ENCODE peak calls at places on chromosomes 1 and 21, in ten cellular contexts. One of them, this sample, is unnamed.

GRCh38 chr1:206502813-206503212 is 4.5 kb upstream of the RASSF5 start:
- DNase-seq in fibroblast of the aortic adventitia: peak
- DNase-seq in progenitor cell of endocrine pancreas: no peak
- DNase-seq in BE2C: no peak
- DNase-seq in fibroblast of mammary gland: no peak
- DNase-seq in endothelial cell: no peak
- DNase-seq in OCI-LY7: no peak
- DNase-seq in RWPE1: no peak
- DNase-seq in fibroblast of lung: no peak
- DNase-seq in GM10248: no peak
- DNase-seq in this sample: no peak

GRCh38 chr1:222814536-222815366 is at the start of gene DISP1:
- DNase-seq in progenitor cell of endocrine pancreas: peak
- DNase-seq in RWPE1: peak
- DNase-seq in OCI-LY7: peak
- DNase-seq in endothelial cell: peak
- DNase-seq in GM10248: peak
- DNase-seq in fibroblast of the aortic adventitia: peak
- DNase-seq in fibroblast of mammary gland: peak
- DNase-seq in fibroblast of lung: peak
- DNase-seq in BE2C: peak
- DNase-seq in this sample: peak

GRCh38 chr1:50251592-50252165 is 143.0 kb downstream of the ELAVL4 start:
- DNase-seq in endothelial cell: no peak
- DNase-seq in progenitor cell of endocrine pancreas: no peak
- DNase-seq in fibroblast of mammary gland: no peak
- DNase-seq in fibroblast of lung: no peak
- DNase-seq in BE2C: peak
- DNase-seq in RWPE1: no peak
- DNase-seq in GM10248: peak
- DNase-seq in fibroblast of the aortic adventitia: no peak
- DNase-seq in OCI-LY7: peak
- DNase-seq in this sample: no peak

GRCh38 chr1:104132386-104132973 is 382.8 kb downstream of the AMY1C start:
- DNase-seq in fibroblast of lung: peak
- DNase-seq in BE2C: peak
- DNase-seq in endothelial cell: peak
- DNase-seq in progenitor cell of endocrine pancreas: no peak
- DNase-seq in GM10248: no peak
- DNase-seq in fibroblast of mammary gland: peak
- DNase-seq in OCI-LY7: peak
- DNase-seq in RWPE1: peak
- DNase-seq in fibroblast of the aortic adventitia: no peak
- DNase-seq in this sample: no peak

GRCh38 chr1:57229998-57230397 is 193.9 kb downstream of the DAB1 start:
- DNase-seq in OCI-LY7: no peak
- DNase-seq in progenitor cell of endocrine pancreas: no peak
- DNase-seq in BE2C: no peak
- DNase-seq in RWPE1: no peak
- DNase-seq in GM10248: no peak
- DNase-seq in fibroblast of lung: no peak
- DNase-seq in fibroblast of mammary gland: no peak
- DNase-seq in fibroblast of the aortic adventitia: no peak
- DNase-seq in endothelial cell: no peak
- DNase-seq in this sample: no peak

GRCh38 chr21:42701706-42702456 is 48.5 kb downstream of the PDE9A start:
- DNase-seq in fibroblast of the aortic adventitia: no peak
- DNase-seq in RWPE1: no peak
- DNase-seq in OCI-LY7: no peak
- DNase-seq in fibroblast of mammary gland: no peak
- DNase-seq in fibroblast of lung: no peak
- DNase-seq in progenitor cell of endocrine pancreas: no peak
- DNase-seq in GM10248: no peak
- DNase-seq in BE2C: no peak
- DNase-seq in endothelial cell: no peak
- DNase-seq in this sample: no peak

GRCh38 chr1:163656367-163656766 is 334.6 kb downstream of the NUF2 start:
- DNase-seq in endothelial cell: no peak
- DNase-seq in GM10248: no peak
- DNase-seq in progenitor cell of endocrine pancreas: no peak
- DNase-seq in fibroblast of mammary gland: no peak
- DNase-seq in OCI-LY7: no peak
- DNase-seq in fibroblast of the aortic adventitia: peak
- DNase-seq in fibroblast of lung: no peak
- DNase-seq in RWPE1: no peak
- DNase-seq in BE2C: no peak
- DNase-seq in this sample: no peak

GRCh38 chr21:20902511-20902910 is 95.7 kb upstream of the NCAM2 start:
- DNase-seq in fibroblast of the aortic adventitia: no peak
- DNase-seq in RWPE1: no peak
- DNase-seq in fibroblast of mammary gland: no peak
- DNase-seq in endothelial cell: no peak
- DNase-seq in BE2C: no peak
- DNase-seq in progenitor cell of endocrine pancreas: no peak
- DNase-seq in fibroblast of lung: no peak
- DNase-seq in OCI-LY7: no peak
- DNase-seq in GM10248: no peak
- DNase-seq in this sample: no peak

GRCh38 chr21:36916718-36917117 is 49.8 kb downstream of the HLCS start:
- DNase-seq in progenitor cell of endocrine pancreas: no peak
- DNase-seq in RWPE1: no peak
- DNase-seq in OCI-LY7: no peak
- DNase-seq in fibroblast of mammary gland: no peak
- DNase-seq in fibroblast of lung: no peak
- DNase-seq in endothelial cell: no peak
- DNase-seq in BE2C: no peak
- DNase-seq in fibroblast of the aortic adventitia: no peak
- DNase-seq in GM10248: no peak
- DNase-seq in this sample: no peak

GRCh38 chr1:70893381-70893780 is 154.2 kb downstream of the PTGER3 start:
- DNase-seq in fibroblast of lung: no peak
- DNase-seq in fibroblast of mammary gland: no peak
- DNase-seq in BE2C: no peak
- DNase-seq in progenitor cell of endocrine pancreas: no peak
- DNase-seq in endothelial cell: no peak
- DNase-seq in fibroblast of the aortic adventitia: peak
- DNase-seq in RWPE1: no peak
- DNase-seq in GM10248: no peak
- DNase-seq in OCI-LY7: no peak
- DNase-seq in this sample: no peak

GRCh38 chr1:203167026-203167912 is 8.4 kb downstream of the MYBPH start:
- DNase-seq in GM10248: no peak
- DNase-seq in BE2C: no peak
- DNase-seq in OCI-LY7: no peak
- DNase-seq in fibroblast of mammary gland: no peak
- DNase-seq in fibroblast of lung: no peak
- DNase-seq in progenitor cell of endocrine pancreas: no peak
- DNase-seq in fibroblast of the aortic adventitia: no peak
- DNase-seq in endothelial cell: no peak
- DNase-seq in RWPE1: no peak
- DNase-seq in this sample: peak

GRCh38 chr1:185934476-185935189 is 200.4 kb downstream of the HMCN1 start:
- DNase-seq in RWPE1: no peak
- DNase-seq in OCI-LY7: no peak
- DNase-seq in GM10248: no peak
- DNase-seq in fibroblast of the aortic adventitia: peak
- DNase-seq in fibroblast of mammary gland: peak
- DNase-seq in BE2C: no peak
- DNase-seq in fibroblast of lung: peak
- DNase-seq in progenitor cell of endocrine pancreas: no peak
- DNase-seq in endothelial cell: no peak
- DNase-seq in this sample: no peak

GRCh38 chr1:223834660-223835263 is 11.0 kb downstream of the TP53BP2 start:
- DNase-seq in endothelial cell: no peak
- DNase-seq in GM10248: no peak
- DNase-seq in RWPE1: no peak
- DNase-seq in fibroblast of the aortic adventitia: peak
- DNase-seq in progenitor cell of endocrine pancreas: no peak
- DNase-seq in fibroblast of lung: peak
- DNase-seq in OCI-LY7: no peak
- DNase-seq in BE2C: no peak
- DNase-seq in fibroblast of mammary gland: peak
- DNase-seq in this sample: peak

GRCh38 chr1:204826970-204827369 is 43.7 kb upstream of the NFASC start:
- DNase-seq in endothelial cell: peak
- DNase-seq in fibroblast of mammary gland: peak
- DNase-seq in RWPE1: no peak
- DNase-seq in GM10248: peak
- DNase-seq in progenitor cell of endocrine pancreas: peak
- DNase-seq in fibroblast of the aortic adventitia: peak
- DNase-seq in OCI-LY7: peak
- DNase-seq in fibroblast of lung: peak
- DNase-seq in BE2C: peak
- DNase-seq in this sample: peak
- TF ChIP-seq CTCF in endothelial cell: peak
- TF ChIP-seq CTCF in fibroblast of mammary gland: peak
- TF ChIP-seq CTCF in RWPE1: no peak
- TF ChIP-seq CTCF in GM10248: no peak
- TF ChIP-seq CTCF in progenitor cell of endocrine pancreas: peak
- TF ChIP-seq CTCF in fibroblast of the aortic adventitia: peak
- TF ChIP-seq CTCF in OCI-LY7: peak
- TF ChIP-seq CTCF in fibroblast of lung: no peak
- TF ChIP-seq CTCF in BE2C: peak
- TF ChIP-seq CTCF in this sample: peak

DNA sequence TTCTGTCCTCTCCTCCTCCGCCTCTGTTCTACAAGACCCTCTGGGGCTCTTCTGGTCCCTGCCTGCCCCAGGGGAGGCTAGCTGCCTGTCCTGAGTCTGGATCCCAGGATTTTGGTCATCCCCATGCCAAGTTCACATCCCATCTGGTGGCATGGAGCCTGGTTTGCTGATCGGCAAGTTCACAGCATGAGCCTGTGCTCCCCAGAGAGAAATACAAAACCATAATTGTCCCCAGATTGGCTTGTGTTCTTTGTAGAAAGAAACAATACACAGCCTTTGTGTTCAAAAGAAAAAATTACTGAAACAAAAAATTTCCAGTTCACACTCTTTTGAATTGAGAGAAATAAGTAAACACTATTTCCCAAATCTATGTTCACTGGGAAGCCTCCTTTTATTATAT is 149.4 kb upstream of the ZC3H12A start:
- DNase-seq in OCI-LY7: no peak
- DNase-seq in RWPE1: no peak
- DNase-seq in fibroblast of lung: no peak
- DNase-seq in endothelial cell: no peak
- DNase-seq in GM10248: no peak
- DNase-seq in fibroblast of the aortic adventitia: no peak
- DNase-seq in BE2C: no peak
- DNase-seq in progenitor cell of endocrine pancreas: no peak
- DNase-seq in fibroblast of mammary gland: no peak
- DNase-seq in this sample: no peak
- TF ChIP-seq CTCF in OCI-LY7: no peak
- TF ChIP-seq CTCF in RWPE1: no peak
- TF ChIP-seq CTCF in fibroblast of lung: no peak
- TF ChIP-seq CTCF in endothelial cell: no peak
- TF ChIP-seq CTCF in GM10248: no peak
- TF ChIP-seq CTCF in fibroblast of the aortic adventitia: no peak
- TF ChIP-seq CTCF in BE2C: no peak
- TF ChIP-seq CTCF in progenitor cell of endocrine pancreas: no peak
- TF ChIP-seq CTCF in fibroblast of mammary gland: no peak
- TF ChIP-seq CTCF in this sample: no peak

GRCh38 chr1:209883341-209883971 is 54.6 kb upstream of the SYT14 start:
- DNase-seq in progenitor cell of endocrine pancreas: no peak
- DNase-seq in fibroblast of mammary gland: peak
- DNase-seq in endothelial cell: no peak
- DNase-seq in RWPE1: no peak
- DNase-seq in fibroblast of lung: peak
- DNase-seq in fibroblast of the aortic adventitia: peak
- DNase-seq in GM10248: no peak
- DNase-seq in BE2C: no peak
- DNase-seq in OCI-LY7: no peak
- DNase-seq in this sample: no peak
- TF ChIP-seq CTCF in progenitor cell of endocrine pancreas: no peak
- TF ChIP-seq CTCF in fibroblast of mammary gland: no peak
- TF ChIP-seq CTCF in endothelial cell: no peak
- TF ChIP-seq CTCF in RWPE1: no peak
- TF ChIP-seq CTCF in fibroblast of lung: no peak
- TF ChIP-seq CTCF in fibroblast of the aortic adventitia: peak
- TF ChIP-seq CTCF in GM10248: no peak
- TF ChIP-seq CTCF in BE2C: peak
- TF ChIP-seq CTCF in OCI-LY7: no peak
- TF ChIP-seq CTCF in this sample: no peak

GRCh38 chr1:2642560-2643413 is 10.0 kb upstream of the MMEL1 start:
- DNase-seq in GM10248: peak
- DNase-seq in progenitor cell of endocrine pancreas: peak
- DNase-seq in RWPE1: peak
- DNase-seq in fibroblast of lung: peak
- DNase-seq in OCI-LY7: peak
- DNase-seq in fibroblast of the aortic adventitia: peak
- DNase-seq in fibroblast of mammary gland: peak
- DNase-seq in BE2C: peak
- DNase-seq in endothelial cell: peak
- DNase-seq in this sample: peak
- TF ChIP-seq CTCF in GM10248: no peak
- TF ChIP-seq CTCF in progenitor cell of endocrine pancreas: peak
- TF ChIP-seq CTCF in RWPE1: no peak
- TF ChIP-seq CTCF in fibroblast of lung: no peak
- TF ChIP-seq CTCF in OCI-LY7: peak
- TF ChIP-seq CTCF in fibroblast of the aortic adventitia: peak
- TF ChIP-seq CTCF in fibroblast of mammary gland: no peak
- TF ChIP-seq CTCF in BE2C: peak
- TF ChIP-seq CTCF in endothelial cell: no peak
- TF ChIP-seq CTCF in this sample: no peak

DNA sequence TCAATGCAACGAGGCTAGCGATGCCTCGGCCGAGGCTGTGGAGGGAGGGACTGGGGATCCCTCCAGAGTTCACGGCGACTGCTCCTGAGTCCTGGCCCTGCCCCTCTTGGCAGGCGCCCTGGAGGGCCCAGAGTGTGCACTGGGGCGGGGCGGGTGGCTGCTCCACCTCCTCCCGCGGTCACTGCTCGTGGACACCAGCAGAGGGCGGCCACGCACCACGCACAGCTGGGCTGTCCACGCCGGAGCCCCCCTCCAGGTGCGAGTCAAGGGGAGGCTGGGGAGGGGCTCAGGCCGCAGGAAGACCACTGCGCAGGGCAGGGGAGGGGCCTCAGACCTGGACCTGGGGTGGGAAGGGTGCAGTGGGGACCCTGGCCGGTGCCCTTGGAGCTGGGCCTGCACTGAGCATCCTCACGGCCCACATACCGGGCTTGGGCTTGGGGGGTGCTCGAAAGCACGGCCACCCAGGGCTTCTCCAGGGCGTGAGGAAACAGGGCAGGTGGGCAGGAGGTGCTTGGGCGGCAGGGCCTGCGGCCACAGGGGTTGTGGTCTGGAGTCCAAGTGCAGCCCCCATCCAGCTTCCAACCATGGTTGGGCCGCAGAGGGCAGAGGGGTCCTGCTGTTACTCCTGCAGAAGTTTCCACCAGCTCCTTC is 20.6 kb upstream of the TTC34 start:
- DNase-seq in endothelial cell: peak
- DNase-seq in fibroblast of mammary gland: no peak
- DNase-seq in fibroblast of lung: no peak
- DNase-seq in OCI-LY7: peak
- DNase-seq in BE2C: peak
- DNase-seq in RWPE1: no peak
- DNase-seq in fibroblast of the aortic adventitia: no peak
- DNase-seq in GM10248: no peak
- DNase-seq in progenitor cell of endocrine pancreas: no peak
- DNase-seq in this sample: peak
- TF ChIP-seq CTCF in endothelial cell: peak
- TF ChIP-seq CTCF in fibroblast of mammary gland: no peak
- TF ChIP-seq CTCF in fibroblast of lung: no peak
- TF ChIP-seq CTCF in OCI-LY7: peak
- TF ChIP-seq CTCF in BE2C: peak
- TF ChIP-seq CTCF in RWPE1: peak
- TF ChIP-seq CTCF in fibroblast of the aortic adventitia: no peak
- TF ChIP-seq CTCF in GM10248: peak
- TF ChIP-seq CTCF in progenitor cell of endocrine pancreas: no peak
- TF ChIP-seq CTCF in this sample: peak

GRCh38 chr1:55064071-55064581 is 24.8 kb downstream of the PCSK9 start:
- DNase-seq in progenitor cell of endocrine pancreas: no peak
- DNase-seq in fibroblast of mammary gland: no peak
- DNase-seq in endothelial cell: no peak
- DNase-seq in OCI-LY7: peak
- DNase-seq in BE2C: peak
- DNase-seq in GM10248: peak
- DNase-seq in RWPE1: no peak
- DNase-seq in fibroblast of the aortic adventitia: peak
- DNase-seq in fibroblast of lung: peak
- DNase-seq in this sample: peak
- TF ChIP-seq CTCF in progenitor cell of endocrine pancreas: peak
- TF ChIP-seq CTCF in fibroblast of mammary gland: no peak
- TF ChIP-seq CTCF in endothelial cell: peak
- TF ChIP-seq CTCF in OCI-LY7: peak
- TF ChIP-seq CTCF in BE2C: no peak
- TF ChIP-seq CTCF in GM10248: no peak
- TF ChIP-seq CTCF in RWPE1: no peak
- TF ChIP-seq CTCF in fibroblast of the aortic adventitia: peak
- TF ChIP-seq CTCF in fibroblast of lung: peak
- TF ChIP-seq CTCF in this sample: peak